ENCODE peak calls at places on chromosomes 13 and 19, in nine cellular contexts. One of them, this sample, is unnamed.

GRCh38 chr19:34502582-34503545 is 21.3 kb downstream of the WTIP start:
- DNase-seq in BJ: no peak
- DNase-seq in heart right ventricle: no peak
- DNase-seq in Peyer's patch: peak
- DNase-seq in ascending aorta: no peak
- DNase-seq in left ventricle myocardium inferior: peak
- DNase-seq in uterus: no peak
- DNase-seq in B cell: no peak
- DNase-seq in GM06990: no peak
- DNase-seq in this sample: no peak

GRCh38 chr13:23969672-23970071 is 72.4 kb upstream of the C1QTNF9B start:
- DNase-seq in uterus: no peak
- DNase-seq in Peyer's patch: no peak
- DNase-seq in GM06990: no peak
- DNase-seq in heart right ventricle: no peak
- DNase-seq in ascending aorta: no peak
- DNase-seq in B cell: no peak
- DNase-seq in left ventricle myocardium inferior: no peak
- DNase-seq in BJ: no peak
- DNase-seq in this sample: no peak

GRCh38 chr13:73273737-73274136 is 214.9 kb downstream of the KLF5 start:
- DNase-seq in uterus: no peak
- DNase-seq in ascending aorta: no peak
- DNase-seq in heart right ventricle: no peak
- DNase-seq in left ventricle myocardium inferior: no peak
- DNase-seq in GM06990: no peak
- DNase-seq in B cell: no peak
- DNase-seq in Peyer's patch: no peak
- DNase-seq in BJ: peak
- DNase-seq in this sample: no peak

GRCh38 chr13:94228781-94229180 is 250.7 kb downstream of the DCT start:
- DNase-seq in left ventricle myocardium inferior: no peak
- DNase-seq in BJ: no peak
- DNase-seq in GM06990: no peak
- DNase-seq in heart right ventricle: no peak
- DNase-seq in Peyer's patch: no peak
- DNase-seq in ascending aorta: no peak
- DNase-seq in uterus: no peak
- DNase-seq in B cell: no peak
- DNase-seq in this sample: no peak

GRCh38 chr19:12834976-12835757 is 788 bp upstream of the RTBDN start:
- DNase-seq in heart right ventricle: no peak
- DNase-seq in ascending aorta: no peak
- DNase-seq in BJ: no peak
- DNase-seq in uterus: no peak
- DNase-seq in B cell: peak
- DNase-seq in GM06990: no peak
- DNase-seq in Peyer's patch: no peak
- DNase-seq in left ventricle myocardium inferior: no peak
- DNase-seq in this sample: no peak

GRCh38 chr13:81302677-81303076 is 961.8 kb upstream of the SPRY2 start:
- DNase-seq in Peyer's patch: no peak
- DNase-seq in heart right ventricle: no peak
- DNase-seq in uterus: no peak
- DNase-seq in ascending aorta: no peak
- DNase-seq in BJ: no peak
- DNase-seq in B cell: no peak
- DNase-seq in left ventricle myocardium inferior: no peak
- DNase-seq in GM06990: no peak
- DNase-seq in this sample: no peak

GRCh38 chr19:49361438-49362047 is 673 bp downstream of the TEAD2 start:
- DNase-seq in GM06990: no peak
- DNase-seq in uterus: peak
- DNase-seq in Peyer's patch: peak
- DNase-seq in B cell: peak
- DNase-seq in left ventricle myocardium inferior: peak
- DNase-seq in BJ: peak
- DNase-seq in ascending aorta: peak
- DNase-seq in heart right ventricle: peak
- DNase-seq in this sample: peak

GRCh38 chr13:45916036-45916435 is 64.5 kb upstream of the SIAH3 start:
- DNase-seq in uterus: no peak
- DNase-seq in heart right ventricle: no peak
- DNase-seq in B cell: no peak
- DNase-seq in BJ: no peak
- DNase-seq in Peyer's patch: no peak
- DNase-seq in ascending aorta: no peak
- DNase-seq in left ventricle myocardium inferior: no peak
- DNase-seq in GM06990: no peak
- DNase-seq in this sample: no peak

GRCh38 chr19:11737964-11738745 is 591 bp downstream of the ZNF823 start:
- DNase-seq in uterus: peak
- DNase-seq in heart right ventricle: peak
- DNase-seq in GM06990: peak
- DNase-seq in B cell: peak
- DNase-seq in left ventricle myocardium inferior: peak
- DNase-seq in Peyer's patch: peak
- DNase-seq in ascending aorta: no peak
- DNase-seq in BJ: no peak
- DNase-seq in this sample: peak

DNA sequence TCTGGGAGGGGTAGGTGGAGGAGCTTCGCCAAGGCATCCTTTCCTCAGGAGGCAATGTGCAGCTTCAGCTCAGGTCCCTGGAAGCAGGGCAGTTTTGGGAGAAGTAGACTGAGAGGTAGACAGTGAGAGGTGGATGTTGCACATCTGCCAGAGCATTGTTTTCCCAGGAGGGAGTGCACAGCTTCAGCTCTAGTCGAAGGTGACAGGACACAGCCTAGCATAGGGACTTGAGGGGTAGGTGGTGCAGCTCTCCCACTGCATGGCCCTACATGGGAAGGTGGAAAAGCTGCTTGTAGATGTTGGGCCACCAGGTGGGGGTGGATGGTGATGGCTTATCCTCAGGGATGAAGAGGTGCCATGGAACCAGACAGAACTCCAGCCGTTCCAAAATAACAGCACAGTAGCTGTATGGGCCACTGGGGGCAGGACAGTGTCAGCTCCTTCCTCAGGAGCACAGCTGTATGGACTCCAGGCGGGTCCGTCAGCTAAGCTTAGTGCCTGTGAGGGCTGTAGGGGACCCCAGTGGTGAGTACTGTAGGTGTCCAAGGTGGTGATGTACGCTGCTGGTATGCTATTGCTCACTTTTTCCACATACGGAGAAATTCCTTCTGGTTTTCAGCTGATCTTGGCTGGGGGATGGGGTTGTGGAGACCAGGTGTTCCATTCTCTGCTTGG is 17.4 kb upstream of the ZNF543 start:
- DNase-seq in left ventricle myocardium inferior: no peak
- DNase-seq in uterus: no peak
- DNase-seq in heart right ventricle: no peak
- DNase-seq in ascending aorta: no peak
- DNase-seq in GM06990: no peak
- DNase-seq in B cell: no peak
- DNase-seq in Peyer's patch: no peak
- DNase-seq in BJ: no peak
- DNase-seq in this sample: no peak
- TF ChIP-seq CTCF in left ventricle myocardium inferior: no peak
- TF ChIP-seq CTCF in uterus: no peak
- TF ChIP-seq CTCF in heart right ventricle: no peak
- TF ChIP-seq CTCF in ascending aorta: no peak
- TF ChIP-seq CTCF in GM06990: no peak
- TF ChIP-seq CTCF in B cell: no peak
- TF ChIP-seq CTCF in Peyer's patch: no peak
- TF ChIP-seq CTCF in BJ: no peak
- TF ChIP-seq CTCF in this sample: no peak

GRCh38 chr19:31256601-31256990 is 92.6 kb downstream of the TSHZ3 start:
- DNase-seq in heart right ventricle: no peak
- DNase-seq in uterus: no peak
- DNase-seq in B cell: no peak
- DNase-seq in BJ: no peak
- DNase-seq in Peyer's patch: no peak
- DNase-seq in ascending aorta: no peak
- DNase-seq in GM06990: no peak
- DNase-seq in left ventricle myocardium inferior: no peak
- DNase-seq in this sample: no peak

GRCh38 chr19:31257426-31258130 is 91.7 kb downstream of the TSHZ3 start:
- DNase-seq in left ventricle myocardium inferior: no peak
- DNase-seq in GM06990: no peak
- DNase-seq in BJ: no peak
- DNase-seq in Peyer's patch: no peak
- DNase-seq in heart right ventricle: no peak
- DNase-seq in uterus: no peak
- DNase-seq in ascending aorta: no peak
- DNase-seq in B cell: no peak
- DNase-seq in this sample: no peak

GRCh38 chr19:31258211-31259052 is 90.8 kb downstream of the TSHZ3 start:
- DNase-seq in heart right ventricle: no peak
- DNase-seq in ascending aorta: no peak
- DNase-seq in uterus: no peak
- DNase-seq in GM06990: no peak
- DNase-seq in B cell: no peak
- DNase-seq in left ventricle myocardium inferior: no peak
- DNase-seq in BJ: no peak
- DNase-seq in Peyer's patch: no peak
- DNase-seq in this sample: no peak

GRCh38 chr19:31255863-31256600 is 93.2 kb downstream of the TSHZ3 start:
- DNase-seq in Peyer's patch: no peak
- DNase-seq in heart right ventricle: no peak
- DNase-seq in left ventricle myocardium inferior: no peak
- DNase-seq in B cell: no peak
- DNase-seq in BJ: no peak
- DNase-seq in ascending aorta: no peak
- DNase-seq in GM06990: no peak
- DNase-seq in uterus: no peak
- DNase-seq in this sample: no peak

DNA sequence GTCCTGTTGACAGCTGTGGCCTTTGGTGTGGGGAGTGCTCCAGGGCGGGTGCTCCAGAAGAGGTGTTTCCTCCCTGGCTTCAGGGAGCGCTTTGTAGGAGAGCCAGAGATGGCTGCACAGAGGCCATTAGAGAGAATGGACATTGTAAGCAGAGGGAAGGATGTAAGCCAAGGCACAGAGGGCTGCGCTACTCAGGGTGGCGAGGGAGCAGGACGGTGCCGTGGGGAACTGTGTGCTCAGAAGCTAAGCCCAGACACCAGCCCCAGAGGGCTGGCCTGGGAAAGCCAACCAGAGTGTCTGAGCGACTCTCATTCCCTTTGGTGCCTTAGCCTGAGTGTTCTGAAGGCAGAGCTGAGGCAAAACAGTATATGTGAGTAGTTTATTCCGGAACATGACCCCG is 92.2 kb downstream of the TSHZ3 start:
- DNase-seq in BJ: no peak
- DNase-seq in uterus: no peak
- DNase-seq in left ventricle myocardium inferior: no peak
- DNase-seq in ascending aorta: no peak
- DNase-seq in Peyer's patch: no peak
- DNase-seq in B cell: no peak
- DNase-seq in GM06990: no peak
- DNase-seq in heart right ventricle: no peak
- DNase-seq in this sample: no peak
- TF ChIP-seq CTCF in BJ: no peak
- TF ChIP-seq CTCF in uterus: no peak
- TF ChIP-seq CTCF in left ventricle myocardium inferior: no peak
- TF ChIP-seq CTCF in ascending aorta: no peak
- TF ChIP-seq CTCF in Peyer's patch: no peak
- TF ChIP-seq CTCF in B cell: no peak
- TF ChIP-seq CTCF in GM06990: no peak
- TF ChIP-seq CTCF in heart right ventricle: no peak
- TF ChIP-seq CTCF in this sample: no peak

GRCh38 chr13:99269627-99270252 is 11.6 kb upstream of the GPR18 start:
- DNase-seq in GM06990: peak
- DNase-seq in uterus: no peak
- DNase-seq in Peyer's patch: peak
- DNase-seq in heart right ventricle: no peak
- DNase-seq in B cell: peak
- DNase-seq in BJ: no peak
- DNase-seq in ascending aorta: no peak
- DNase-seq in left ventricle myocardium inferior: no peak
- DNase-seq in this sample: no peak
- TF ChIP-seq CTCF in GM06990: peak
- TF ChIP-seq CTCF in uterus: peak
- TF ChIP-seq CTCF in Peyer's patch: peak
- TF ChIP-seq CTCF in heart right ventricle: peak
- TF ChIP-seq CTCF in B cell: peak
- TF ChIP-seq CTCF in BJ: peak
- TF ChIP-seq CTCF in ascending aorta: peak
- TF ChIP-seq CTCF in left ventricle myocardium inferior: peak
- TF ChIP-seq CTCF in this sample: peak

GRCh38 chr13:111176421-111176820 is 61.3 kb downstream of the ARHGEF7 start:
- DNase-seq in heart right ventricle: no peak
- DNase-seq in Peyer's patch: no peak
- DNase-seq in uterus: no peak
- DNase-seq in left ventricle myocardium inferior: no peak
- DNase-seq in BJ: no peak
- DNase-seq in ascending aorta: no peak
- DNase-seq in GM06990: no peak
- DNase-seq in B cell: no peak
- DNase-seq in this sample: no peak

GRCh38 chr13:111175948-111176347 is 60.8 kb downstream of the ARHGEF7 start:
- DNase-seq in ascending aorta: no peak
- DNase-seq in B cell: no peak
- DNase-seq in left ventricle myocardium inferior: no peak
- DNase-seq in GM06990: no peak
- DNase-seq in Peyer's patch: no peak
- DNase-seq in heart right ventricle: no peak
- DNase-seq in BJ: no peak
- DNase-seq in uterus: no peak
- DNase-seq in this sample: no peak

GRCh38 chr13:111171629-111172028 is 56.5 kb downstream of the ARHGEF7 start:
- DNase-seq in left ventricle myocardium inferior: no peak
- DNase-seq in GM06990: no peak
- DNase-seq in Peyer's patch: no peak
- DNase-seq in heart right ventricle: no peak
- DNase-seq in uterus: no peak
- DNase-seq in BJ: no peak
- DNase-seq in B cell: no peak
- DNase-seq in ascending aorta: no peak
- DNase-seq in this sample: no peak

GRCh38 chr13:111175372-111175771 is 60.3 kb downstream of the ARHGEF7 start:
- DNase-seq in GM06990: no peak
- DNase-seq in ascending aorta: no peak
- DNase-seq in heart right ventricle: no peak
- DNase-seq in B cell: no peak
- DNase-seq in uterus: no peak
- DNase-seq in left ventricle myocardium inferior: no peak
- DNase-seq in BJ: no peak
- DNase-seq in Peyer's patch: no peak
- DNase-seq in this sample: no peak

DNA sequence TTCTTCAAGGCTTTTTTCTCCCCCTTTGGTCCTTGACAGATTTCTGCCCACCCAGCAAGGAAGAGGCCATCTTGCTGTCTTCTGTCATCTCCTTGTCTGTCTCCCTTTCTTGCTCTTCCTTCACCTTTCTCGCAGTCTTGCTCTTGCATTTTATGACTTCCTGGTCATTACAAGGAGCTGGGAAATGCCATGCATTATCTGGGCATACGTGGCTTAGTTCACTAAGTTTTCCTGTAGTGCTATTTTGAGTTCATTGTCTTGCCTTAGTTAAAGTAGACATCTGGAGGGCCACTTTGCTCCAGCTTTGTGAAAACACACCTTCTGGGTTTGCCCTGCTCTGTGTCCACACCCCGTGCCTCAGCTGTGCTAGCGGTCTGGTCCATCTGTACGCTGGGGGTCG is 59.3 kb downstream of the ARHGEF7 start:
- DNase-seq in heart right ventricle: no peak
- DNase-seq in Peyer's patch: no peak
- DNase-seq in uterus: no peak
- DNase-seq in GM06990: no peak
- DNase-seq in BJ: no peak
- DNase-seq in B cell: no peak
- DNase-seq in ascending aorta: no peak
- DNase-seq in left ventricle myocardium inferior: no peak
- DNase-seq in this sample: no peak
- TF ChIP-seq CTCF in heart right ventricle: no peak
- TF ChIP-seq CTCF in Peyer's patch: no peak
- TF ChIP-seq CTCF in uterus: no peak
- TF ChIP-seq CTCF in GM06990: no peak
- TF ChIP-seq CTCF in BJ: no peak
- TF ChIP-seq CTCF in B cell: no peak
- TF ChIP-seq CTCF in ascending aorta: no peak
- TF ChIP-seq CTCF in left ventricle myocardium inferior: no peak
- TF ChIP-seq CTCF in this sample: no peak